ENCODE peak calls at places on chromosomes 3 and 15, in ten cellular contexts. Y is caudate nucleus, W is NCI-H774, G is colonic mucosa, B is mesothelial cell of epicardium, V is mucosa of gallbladder, X is RPMI7951, E is MV-4-11, O is HFFc6, Z is spleen. H is an unnamed sample.
A peak's percentile ranks its signal among the peaks of the same experiment; 100 is the strongest.

GRCh38 chr15:62071711-62072308 is 5.0 kb downstream of the C2CD4A start:
- DNase-seq in Y (no peak), W (peak; percentile 29), G (no peak), B (no peak), V (no peak), X (peak; percentile 48), E (peak; percentile 37), O (peak; percentile 39), Z (no peak), H (peak; percentile 42)

GRCh38 chr15:48647963-48648362 is 2.5 kb upstream of the FBN1 start:
- DNase-seq in Y (peak; percentile 18), W (no peak), G (no peak), B (no peak), V (no peak), X (peak; percentile 64), E (no peak), O (peak; percentile 70), Z (no peak), H (peak; percentile 61)

GRCh38 chr3:194607592-194608386 is 25.4 kb downstream of the TMEM44 start:
- DNase-seq in Y (no peak), W (no peak), G (no peak), B (no peak), V (no peak), X (no peak), E (no peak), O (no peak), Z (no peak), H (no peak)

GRCh38 chr15:81117136-81117535 is 16.9 kb upstream of the CFAP161 start:
- DNase-seq in Y (no peak), W (no peak), G (no peak), B (no peak), V (no peak), X (peak; percentile 42), E (peak; percentile 1), O (peak; percentile 29), Z (no peak), H (no peak)

GRCh38 chr3:72203105-72203504 is 418.2 kb upstream of the PROK2 start:
- DNase-seq in Y (no peak), W (no peak), G (no peak), B (no peak), V (no peak), X (no peak), E (no peak), O (no peak), Z (no peak), H (no peak)

GRCh38 chr3:104604326-104605010 is 762.2 kb upstream of the ALCAM start:
- DNase-seq in Y (no peak), W (no peak), G (no peak), B (no peak), V (no peak), X (peak; percentile 4), E (peak; percentile 9), O (peak; percentile 50), Z (no peak), H (peak; percentile 8)

GRCh38 chr3:24958910-24959447 is 464.3 kb upstream of the THRB start:
- DNase-seq in Y (no peak), W (no peak), G (no peak), B (no peak), V (no peak), X (no peak), E (no peak), O (no peak), Z (no peak), H (no peak)

GRCh38 chr3:97347780-97348179 is 416.8 kb upstream of the ARL6 start:
- DNase-seq in Y (no peak), W (no peak), G (no peak), B (no peak), V (no peak), X (no peak), E (no peak), O (no peak), Z (no peak), H (no peak)

GRCh38 chr15:27743638-27744037 is 355.5 kb downstream of the OCA2 start:
- DNase-seq in Y (no peak), W (no peak), G (no peak), B (no peak), V (no peak), X (no peak), E (no peak), O (no peak), Z (no peak), H (no peak)

GRCh38 chr3:138140940-138141339 is 8.8 kb upstream of the A4GNT start:
- DNase-seq in Y (no peak), W (no peak), G (no peak), B (no peak), V (no peak), X (no peak), E (no peak), O (no peak), Z (no peak), H (no peak)

GRCh38 chr15:92463826-92464225 is 70.1 kb downstream of the ST8SIA2 start:
- DNase-seq in Y (no peak), W (no peak), G (no peak), B (no peak), V (no peak), X (peak; percentile 84), E (no peak), O (no peak), Z (no peak), H (no peak)

GRCh38 chr3:149657458-149657795 is 398 bp downstream of the WWTR1 start:
- DNase-seq in Y (no peak), W (peak; percentile 23), G (peak; percentile 30), B (peak; percentile 44), V (peak; percentile 47), X (peak; percentile 63), E (no peak), O (peak; percentile 28), Z (peak; percentile 81), H (peak; percentile 59)

GRCh38 chr3:85835857-85836470 is 877.2 kb downstream of the CADM2 start:
- DNase-seq in Y (no peak), W (no peak), G (no peak), B (no peak), V (no peak), X (no peak), E (no peak), O (no peak), Z (no peak), H (no peak)

GRCh38 chr15:57751177-57751800 is 44.8 kb downstream of the POLR2M start:
- DNase-seq in Y (no peak), W (no peak), G (no peak), B (no peak), V (no peak), X (peak; percentile 45), E (no peak), O (peak; percentile 63), Z (no peak), H (peak; percentile 59)

GRCh38 chr15:95291878-95292472 is 1038.5 kb upstream of the NR2F2 start:
- DNase-seq in Y (no peak), W (no peak), G (no peak), B (no peak), V (no peak), X (peak; percentile 46), E (peak; percentile 29), O (peak; percentile 34), Z (no peak), H (peak; percentile 50)

GRCh38 chr15:72616491-72617210 is 37.8 kb upstream of the GOLGA6B start:
- DNase-seq in Y (no peak), W (no peak), G (no peak), B (no peak), V (no peak), X (peak; percentile 13), E (no peak), O (no peak), Z (no peak), H (no peak)

GRCh38 chr15:43932907-43933306 is 106.1 kb downstream of the WDR76 start:
- DNase-seq in Y (no peak), W (no peak), G (no peak), B (no peak), V (no peak), X (no peak), E (no peak), O (no peak), Z (no peak), H (no peak)

H was measured in EL.